ENCODE peak calls at places on chromosomes 16 and 17, in four cellular contexts. X is mucosa of descending colon, L is tibial nerve, E is left ventricle myocardium inferior. U is an unnamed sample.

GRCh38 chr16:56300901-56301351 is 109.6 kb downstream of the GNAO1 start:
- DNase-seq in X (no peak), L (no peak), E (no peak), U (no peak)

GRCh38 chr17:39627717-39628516 is 1.2 kb downstream of the PPP1R1B start:
- DNase-seq in X (peak), L (no peak), E (no peak), U (no peak)

GRCh38 chr17:43714338-43715149 is 44.0 kb downstream of the SOST start:
- DNase-seq in X (no peak), L (no peak), E (no peak), U (peak)

GRCh38 chr17:13491916-13492315 is 109.8 kb downstream of the HS3ST3A1 start:
- DNase-seq in X (no peak), L (no peak), E (no peak), U (no peak)

GRCh38 chr17:83149761-83150251 is 70.4 kb downstream of the METRNL start:
- DNase-seq in X (no peak), L (no peak), E (no peak), U (peak)

GRCh38 chr16:52592216-52592592 is 45.3 kb upstream of the TOX3 start:
- DNase-seq in X (no peak), L (no peak), E (no peak), U (no peak)

GRCh38 chr17:76386966-76387765 is 2.8 kb downstream of the SPHK1 start:
- DNase-seq in X (no peak), L (no peak), E (no peak), U (no peak)

GRCh38 chr16:30122621-30123160 is 329 bp downstream of the MAPK3 start:
- DNase-seq in X (no peak), L (no peak), E (no peak), U (no peak)

GRCh38 chr16:85381738-85382592 is 231.2 kb upstream of the GSE1 start:
- DNase-seq in X (no peak), L (no peak), E (no peak), U (peak)

GRCh38 chr16:73268311-73268997 is 220.5 kb upstream of the ZFHX3 start:
- DNase-seq in X (no peak), L (no peak), E (no peak), U (no peak)

GRCh38 chr17:2435852-2436251 is 35.0 kb upstream of the MNT start:
- DNase-seq in X (no peak), L (no peak), E (no peak), U (no peak)

GRCh38 chr17:10069301-10069700 is 129.1 kb downstream of the GAS7 start:
- DNase-seq in X (no peak), L (peak), E (peak), U (peak)

GRCh38 chr16:6541262-6541661 is 791.4 kb upstream of the RBFOX1 start:
- DNase-seq in X (no peak), L (no peak), E (no peak), U (no peak)

GRCh38 chr17:83116311-83116771 is 36.9 kb downstream of the METRNL start:
- DNase-seq in X (no peak), L (no peak), E (no peak), U (no peak)

GRCh38 chr16:31214705-31215286 is 877 bp downstream of the TRIM72 start:
- DNase-seq in X (no peak), L (no peak), E (no peak), U (no peak)

GRCh38 chr16:27628216-27628945 is 78.4 kb downstream of the KATNIP start:
- DNase-seq in X (peak), L (no peak), E (no peak), U (no peak)

GRCh38 chr17:70369296-70369855 is 200.0 kb downstream of the KCNJ2 start:
- DNase-seq in X (no peak), L (no peak), E (no peak), U (no peak)

GRCh38 chr17:59611503-59611902 is 8.2 kb upstream of the CLTC start:
- DNase-seq in X (no peak), L (no peak), E (no peak), U (no peak)

GRCh38 chr17:59607061-59607460 is 12.6 kb upstream of the CLTC start:
- DNase-seq in X (no peak), L (no peak), E (no peak), U (no peak)

GRCh38 chr17:59607817-59608403 is 11.8 kb upstream of the CLTC start:
- DNase-seq in X (no peak), L (no peak), E (no peak), U (no peak)
- TF ChIP-seq CTCF in X (no peak), L (no peak), E (no peak), U (peak)

DNA sequence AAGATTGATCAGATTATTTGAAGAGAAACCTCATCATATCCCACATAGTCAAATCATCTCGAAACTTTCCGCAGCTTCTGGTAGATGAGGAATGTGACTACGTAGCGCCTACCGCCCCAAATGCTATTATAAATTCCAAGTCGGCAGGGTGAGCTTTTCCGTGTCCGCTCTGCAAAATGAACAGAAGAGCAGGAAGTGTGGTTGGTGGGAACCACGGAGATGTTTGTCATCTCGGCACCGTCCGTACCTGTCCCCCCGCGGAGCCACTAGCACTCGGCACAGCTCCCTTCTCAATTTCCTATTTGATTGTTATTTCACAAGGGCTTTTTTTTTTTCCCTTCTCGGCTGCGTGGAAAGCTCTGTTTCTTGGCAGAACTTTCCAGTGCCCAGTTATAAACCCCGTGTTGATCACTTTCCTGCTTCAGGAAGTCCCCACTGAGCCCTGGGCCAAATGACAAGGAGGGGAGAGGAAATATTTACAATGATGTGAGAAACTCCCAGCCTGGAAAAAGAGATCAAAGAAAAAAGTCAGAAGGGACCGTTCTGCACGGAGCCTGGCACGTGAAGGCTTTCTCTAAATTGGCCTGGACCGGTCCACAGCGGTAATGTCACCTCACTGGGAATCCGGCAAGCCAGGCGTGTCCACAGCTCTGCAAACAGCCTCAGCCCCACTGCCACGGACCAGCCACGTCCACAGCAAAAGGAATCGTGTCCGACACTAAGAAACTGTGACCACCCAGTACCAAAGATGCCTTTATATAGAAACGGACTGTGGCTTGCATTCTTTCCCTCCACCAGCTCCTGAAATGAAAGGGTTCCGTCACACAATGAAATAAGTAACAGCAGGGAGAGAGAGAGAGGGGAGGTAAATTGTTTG is 65.0 kb downstream of the MRM3 start:
- DNase-seq in X (no peak), L (no peak), E (no peak), U (no peak)
- H3K4me3 ChIP-seq in X (no peak), L (no peak), E (peak), U (no peak)

GRCh38 chr16:80500116-80500859 is 40.5 kb upstream of the DYNLRB2 start:
- DNase-seq in X (no peak), L (no peak), E (no peak), U (no peak)
- TF ChIP-seq CTCF in X (no peak), L (no peak), E (no peak), U (no peak)

GRCh38 chr17:58082870-58083490 is at the start of gene DYNLL2:
- DNase-seq in X (peak), L (peak), E (peak), U (peak)

GRCh38 chr17:58086953-58087352 is 3.7 kb downstream of the DYNLL2 start:
- DNase-seq in X (no peak), L (no peak), E (no peak), U (no peak)

GRCh38 chr17:58084317-58084981 is 1.2 kb downstream of the DYNLL2 start:
- DNase-seq in X (peak), L (peak), E (peak), U (peak)

GRCh38 chr17:58083491-58084316 is 485 bp downstream of the DYNLL2 start:
- DNase-seq in X (peak), L (no peak), E (peak), U (peak)

DNA sequence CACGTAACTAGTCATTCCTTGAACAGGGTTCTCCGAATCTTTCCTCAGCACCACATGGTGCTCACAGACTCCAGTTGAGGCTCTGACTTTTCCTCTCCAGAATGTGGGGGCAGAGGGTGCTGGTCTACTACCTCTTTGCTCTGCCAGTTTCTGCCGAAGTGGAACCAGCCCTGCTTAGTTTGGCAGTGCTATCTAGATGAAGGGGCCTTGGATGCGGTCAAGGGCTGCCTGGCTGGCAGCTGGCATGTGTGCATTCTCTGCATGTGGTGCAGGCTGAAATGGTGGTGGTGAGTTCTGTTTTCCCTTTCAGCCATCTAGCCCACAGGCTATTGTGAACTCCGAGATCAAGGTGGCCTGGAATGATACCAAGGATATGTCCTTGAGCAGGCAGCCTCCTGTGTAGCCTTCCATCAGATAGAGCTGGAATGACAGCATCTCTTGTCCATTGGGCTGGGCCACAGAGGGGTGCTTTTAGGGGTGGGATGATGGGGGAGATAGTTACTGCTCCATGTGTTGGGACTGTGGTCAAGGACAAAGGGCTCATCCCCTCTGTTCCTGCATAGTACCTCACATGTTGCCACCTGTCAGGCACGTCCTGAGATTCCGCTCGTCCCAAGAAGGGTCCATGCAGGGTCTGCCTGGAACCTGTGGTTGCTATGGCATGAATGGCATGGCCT is 2.0 kb downstream of the DYNLL2 start:
- DNase-seq in X (no peak), L (no peak), E (no peak), U (no peak)
- H3K4me3 ChIP-seq in X (no peak), L (peak), E (peak), U (peak)

GRCh38 chr17:49896860-49897259 is 49.0 kb upstream of the TAC4 start:
- DNase-seq in X (no peak), L (no peak), E (no peak), U (no peak)

GRCh38 chr17:49896222-49896621 is 48.4 kb upstream of the TAC4 start:
- DNase-seq in X (no peak), L (no peak), E (no peak), U (no peak)

GRCh38 chr17:49899588-49899987 is 51.7 kb upstream of the TAC4 start:
- DNase-seq in X (no peak), L (no peak), E (no peak), U (no peak)

GRCh38 chr17:49901460-49902331 is 53.8 kb upstream of the TAC4 start:
- DNase-seq in X (no peak), L (no peak), E (no peak), U (no peak)

DNA sequence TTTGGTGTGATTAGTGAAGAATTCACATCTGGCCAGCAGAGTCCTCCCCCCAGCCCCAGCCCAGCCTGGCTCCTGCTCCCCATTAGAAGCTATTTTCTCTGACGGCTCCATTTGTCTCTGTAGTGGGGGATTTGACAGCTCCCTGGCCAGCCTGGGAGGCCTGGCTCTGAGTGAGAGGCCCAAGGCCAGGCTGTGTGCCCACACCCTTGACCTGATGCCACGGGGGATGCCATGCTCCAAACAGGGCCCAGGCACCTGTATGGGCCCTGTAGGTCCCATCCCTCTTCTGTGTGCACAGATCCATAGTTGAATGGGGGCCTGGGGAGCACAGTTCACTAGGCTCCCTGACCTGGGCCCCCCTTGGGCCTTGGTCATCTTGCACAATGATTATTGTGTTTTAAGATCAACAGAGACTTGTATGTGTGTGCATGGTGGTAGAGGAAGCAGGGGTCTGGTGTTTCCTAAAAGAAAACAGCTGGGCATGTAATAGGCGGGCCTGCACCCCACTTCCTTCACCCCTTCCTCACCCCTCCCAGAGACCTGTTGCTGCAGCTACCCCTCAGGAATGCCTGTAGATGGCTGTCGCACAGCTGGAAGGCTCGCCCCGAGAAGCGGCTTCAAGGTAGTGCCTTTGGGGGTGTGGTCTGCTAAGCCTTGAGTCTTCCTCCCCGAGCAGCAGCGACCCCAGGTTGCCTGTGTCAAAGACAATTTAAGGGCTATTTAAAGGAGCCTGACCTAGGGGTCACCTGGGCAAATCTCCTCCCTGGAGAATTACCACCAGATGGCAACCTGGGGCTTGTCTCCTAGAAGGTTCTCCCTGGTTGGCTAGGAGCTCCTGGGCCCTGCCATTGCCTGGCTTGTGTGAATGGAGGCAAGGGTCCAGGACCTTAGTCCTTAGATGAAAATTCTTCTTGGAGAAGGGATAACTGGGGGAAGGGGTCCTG is 51.0 kb upstream of the TAC4 start:
- DNase-seq in X (no peak), L (no peak), E (no peak), U (peak)
- TF ChIP-seq CTCF in X (no peak), L (no peak), E (no peak), U (peak)

GRCh38 chr16:2816751-2817495 is at the start of gene PRSS21:
- DNase-seq in X (peak), L (no peak), E (no peak), U (no peak)
- H3K4me3 ChIP-seq in X (no peak), L (no peak), E (no peak), U (no peak)

GRCh38 chr17:17890773-17891759 is 54.3 kb upstream of the SREBF1 start:
- DNase-seq in X (peak), L (peak), E (peak), U (peak)
- TF ChIP-seq CTCF in X (peak), L (peak), E (peak), U (peak)

DNA sequence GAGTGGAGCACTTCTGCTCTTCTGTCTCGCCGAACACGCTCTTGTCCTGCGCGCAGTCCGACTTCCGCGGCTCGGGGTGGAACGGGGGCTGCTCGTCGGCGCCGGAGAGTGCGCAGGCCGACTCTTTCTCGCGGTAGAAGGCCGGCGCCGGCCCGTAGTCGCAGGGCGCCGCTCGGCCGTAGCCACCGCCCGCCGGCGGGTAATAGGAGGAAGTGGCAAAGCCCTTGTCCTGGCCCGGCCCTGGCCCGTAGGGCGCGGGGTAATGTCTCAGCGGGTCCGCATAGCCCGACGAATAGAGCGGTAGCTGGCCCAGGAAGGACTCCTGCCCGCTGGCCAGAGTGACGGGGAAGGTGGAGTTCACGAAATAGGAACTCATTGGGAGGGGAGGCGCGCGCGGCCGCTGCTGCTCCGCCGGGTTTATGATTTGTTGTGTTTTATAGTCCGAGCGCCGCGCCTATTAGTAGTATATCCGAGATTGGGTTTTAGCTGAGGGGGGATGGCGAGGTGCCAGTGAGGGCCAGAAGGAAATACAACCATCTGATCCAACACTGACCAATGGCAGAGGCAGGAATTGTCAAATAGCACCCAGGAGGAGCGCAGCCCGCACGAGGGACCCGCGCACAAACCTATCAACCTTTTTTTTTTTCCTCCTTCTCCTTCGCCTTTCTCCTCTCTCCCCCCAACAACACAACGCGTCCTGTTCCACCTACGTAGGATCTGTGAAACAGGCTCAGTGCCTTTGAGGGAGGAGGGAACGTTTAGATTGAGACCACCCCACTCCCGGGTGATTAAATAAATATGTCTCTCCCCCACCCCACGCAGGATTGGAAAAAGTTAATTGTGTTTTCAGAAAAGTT is 4.4 kb upstream of the HOXB5 start:
- DNase-seq in X (peak), L (no peak), E (no peak), U (peak)
- H3K4me3 ChIP-seq in X (peak), L (peak), E (peak), U (peak)

GRCh38 chr16:84081446-84081989 is 35.2 kb downstream of the MBTPS1 start:
- DNase-seq in X (no peak), L (no peak), E (no peak), U (no peak)

GRCh38 chr16:84082835-84083569 is 33.7 kb downstream of the MBTPS1 start:
- DNase-seq in X (no peak), L (no peak), E (no peak), U (no peak)

GRCh38 chr16:84080378-84080777 is 36.4 kb downstream of the MBTPS1 start:
- DNase-seq in X (no peak), L (no peak), E (no peak), U (no peak)

GRCh38 chr16:84080813-84081212 is 35.9 kb downstream of the MBTPS1 start:
- DNase-seq in X (no peak), L (no peak), E (no peak), U (no peak)

GRCh38 chr16:84082110-84082509 is 34.6 kb downstream of the MBTPS1 start:
- DNase-seq in X (no peak), L (no peak), E (no peak), U (no peak)
- TF ChIP-seq CTCF in X (no peak), L (no peak), E (no peak), U (no peak)

U was measured in fibroblast of mammary gland.